ENCODE peak calls at places on chromosomes 2 and 18, in ten cellular contexts. X is islet precursor cell; G is KBM-7; F is kidney; D is AG04449; Q is effector CD4-positive, alpha-beta T cell; R is right cardiac atrium; P is activated T-cell treated with anti-CD3 and anti-CD28 coated beads, Interleukin-2, amount 50 U/mL, for 1 hour; V is A172; O is ELR. E is an unnamed sample.
A peak's percentile ranks its signal among the peaks of the same experiment; 100 is the strongest.

GRCh38 chr2:44495035-44495434 is 133.3 kb downstream of the CAMKMT start:
- DNase-seq in X (no peak), G (no peak), F (no peak), D (no peak), Q (no peak), R (no peak), P (no peak), V (no peak), O (no peak), E (no peak)

GRCh38 chr2:190912731-190913130 is 32.1 kb downstream of the GLS start:
- DNase-seq in X (no peak), G (no peak), F (no peak), D (no peak), Q (no peak), R (no peak), P (no peak), V (peak; percentile 73), O (peak; percentile 38), E (no peak)

GRCh38 chr2:158391876-158392275 is 64.7 kb downstream of the CCDC148 start:
- DNase-seq in X (no peak), G (no peak), F (no peak), D (no peak), Q (no peak), R (no peak), P (no peak), V (peak; percentile 74), O (peak; percentile 77), E (no peak)

GRCh38 chr2:24491626-24492282 is 700 bp downstream of the NCOA1 start:
- DNase-seq in X (peak; percentile 76), G (peak; percentile 70), F (peak; percentile 87), D (no peak), Q (peak; percentile 62), R (peak; percentile 85), P (peak; percentile 74), V (peak; percentile 12), O (peak; percentile 48), E (peak; percentile 68)

GRCh38 chr18:63132819-63133200 is 186.8 kb downstream of the BCL2 start:
- DNase-seq in X (no peak), G (no peak), F (peak; percentile 81), D (no peak), Q (no peak), R (no peak), P (no peak), V (no peak), O (no peak), E (no peak)

GRCh38 chr18:63016270-63016669 is 300.9 kb downstream of the PHLPP1 start:
- DNase-seq in X (no peak), G (peak; percentile 82), F (no peak), D (peak; percentile 3), Q (peak; percentile 43), R (no peak), P (no peak), V (peak; percentile 36), O (peak; percentile 68), E (peak; percentile 31)

GRCh38 chr18:62131305-62131909 is 55.4 kb downstream of the PIGN start:
- DNase-seq in X (peak; percentile 66), G (peak; percentile 67), F (no peak), D (no peak), Q (peak; percentile 55), R (peak; percentile 53), P (peak; percentile 40), V (peak; percentile 47), O (peak; percentile 76), E (peak; percentile 34)

GRCh38 chr2:195498176-195498575 is 158.8 kb upstream of the SLC39A10 start:
- DNase-seq in X (peak; percentile 58), G (peak; percentile 67), F (no peak), D (no peak), Q (peak; percentile 46), R (no peak), P (peak; percentile 52), V (peak; percentile 12), O (peak; percentile 64), E (peak; percentile 54)

GRCh38 chr2:241272298-241272721 is 43.2 kb downstream of the HDLBP start:
- DNase-seq in X (no peak), G (peak; percentile 26), F (peak; percentile 88), D (no peak), Q (peak; percentile 12), R (peak; percentile 79), P (no peak), V (no peak), O (peak; percentile 43), E (no peak)

GRCh38 chr2:210169871-210170441 is 1.3 kb downstream of the KANSL1L start:
- DNase-seq in X (no peak), G (no peak), F (no peak), D (peak; percentile 36), Q (no peak), R (no peak), P (no peak), V (peak; percentile 42), O (peak; percentile 82), E (no peak)

GRCh38 chr2:20551231-20551944 is 99.5 kb downstream of the HS1BP3 start:
- DNase-seq in X (no peak), G (no peak), F (no peak), D (no peak), Q (no peak), R (peak; percentile 65), P (no peak), V (no peak), O (no peak), E (no peak)

GRCh38 chr2:201908901-201909300 is 102.6 kb downstream of the CDK15 start:
- DNase-seq in X (no peak), G (no peak), F (no peak), D (peak; percentile 79), Q (no peak), R (no peak), P (no peak), V (no peak), O (peak; percentile 24), E (no peak)

GRCh38 chr2:2806711-2807110 is 475.6 kb upstream of the MYT1L start:
- DNase-seq in X (peak; percentile 18), G (no peak), F (peak; percentile 32), D (no peak), Q (no peak), R (no peak), P (no peak), V (no peak), O (no peak), E (no peak)

GRCh38 chr2:29334723-29335122 is 219.5 kb downstream of the CLIP4 start:
- DNase-seq in X (no peak), G (no peak), F (no peak), D (no peak), Q (no peak), R (no peak), P (no peak), V (no peak), O (no peak), E (no peak)

GRCh38 chr2:108220942-108221541 is 18.7 kb upstream of the SULT1C3 start:
- DNase-seq in X (no peak), G (no peak), F (peak; percentile 80), D (no peak), Q (no peak), R (peak; percentile 62), P (no peak), V (no peak), O (no peak), E (no peak)

GRCh38 chr2:12965540-12966269 is 249.0 kb downstream of the TRIB2 start:
- DNase-seq in X (no peak), G (peak; percentile 77), F (no peak), D (no peak), Q (no peak), R (no peak), P (no peak), V (peak; percentile 76), O (peak; percentile 88), E (no peak)

GRCh38 chr2:174336403-174337336 is 1.9 kb downstream of the SP9 start:
- DNase-seq in X (peak; percentile 82), G (peak; percentile 89), F (peak; percentile 72), D (no peak), Q (no peak), R (peak; percentile 53), P (peak; percentile 68), V (no peak), O (peak; percentile 61), E (peak; percentile 56)

GRCh38 chr2:201150454-201151020 is 32.4 kb upstream of the CASP10 start:
- DNase-seq in X (no peak), G (no peak), F (no peak), D (no peak), Q (no peak), R (no peak), P (no peak), V (peak; percentile 54), O (peak; percentile 53), E (no peak)

GRCh38 chr2:165010556-165010955 is 55.2 kb upstream of the SLC38A11 start:
- DNase-seq in X (no peak), G (no peak), F (no peak), D (no peak), Q (no peak), R (no peak), P (no peak), V (no peak), O (no peak), E (no peak)

GRCh38 chr18:24942144-24942543 is 409.8 kb downstream of the ZNF521 start:
- DNase-seq in X (no peak), G (no peak), F (no peak), D (no peak), Q (no peak), R (peak; percentile 41), P (no peak), V (no peak), O (no peak), E (no peak)

GRCh38 chr2:176160251-176161040 is 3.3 kb downstream of the HOXD3 start:
- DNase-seq in X (peak; percentile 52), G (no peak), F (peak; percentile 78), D (no peak), Q (no peak), R (no peak), P (no peak), V (no peak), O (no peak), E (no peak)

GRCh38 chr18:48674198-48674721 is 135.4 kb downstream of the CTIF start:
- DNase-seq in X (no peak), G (no peak), F (no peak), D (no peak), Q (no peak), R (peak; percentile 75), P (no peak), V (no peak), O (peak; percentile 41), E (no peak)

GRCh38 chr18:56505971-56506370 is 132.4 kb downstream of the TXNL1 start:
- DNase-seq in X (no peak), G (no peak), F (no peak), D (no peak), Q (no peak), R (no peak), P (no peak), V (no peak), O (no peak), E (no peak)

GRCh38 chr2:111155610-111156009 is 34.9 kb downstream of the BCL2L11 start:
- DNase-seq in X (no peak), G (no peak), F (no peak), D (no peak), Q (no peak), R (no peak), P (no peak), V (no peak), O (no peak), E (no peak)

GRCh38 chr2:42924436-42924897 is 132.1 kb upstream of the HAAO start:
- DNase-seq in X (no peak), G (no peak), F (no peak), D (no peak), Q (no peak), R (peak; percentile 74), P (no peak), V (no peak), O (no peak), E (no peak)

GRCh38 chr2:96762529-96763253 is 2.0 kb downstream of the CNNM4 start:
- DNase-seq in X (no peak), G (peak; percentile 38), F (no peak), D (no peak), Q (no peak), R (no peak), P (no peak), V (no peak), O (peak; percentile 10), E (no peak)

GRCh38 chr2:53473762-53474161 is 293.8 kb upstream of the CHAC2 start:
- DNase-seq in X (no peak), G (no peak), F (no peak), D (no peak), Q (no peak), R (no peak), P (no peak), V (no peak), O (peak; percentile 68), E (no peak)

GRCh38 chr2:219441451-219442205 is 7.0 kb downstream of the SPEG start:
- DNase-seq in X (peak; percentile 73), G (no peak), F (peak; percentile 77), D (no peak), Q (peak; percentile 26), R (peak; percentile 85), P (peak; percentile 67), V (no peak), O (peak; percentile 76), E (peak; percentile 39)